ENCODE peak calls at places on chromosomes 5 and 9, in five cellular contexts. I is Kasumi-1; K is stimulated activated CD4-positive, alpha-beta T cell treated with anti-CD3 and anti-CD28 coated beads, Interleukin-4, amount 100 ng/mL, for 4 hours; A is occipital lobe; G is esophagus squamous epithelium. E is an unnamed sample.

GRCh38 chr9:37953775-37954437 is 50.0 kb upstream of the SLC25A51 start:
- DNase-seq in K (peak; percentile 4), G (no peak), I (no peak), A (no peak), E (peak; percentile 82)

GRCh38 chr5:62412549-62413329 is at the start of gene IPO11:
- DNase-seq in A (peak; percentile 97), G (peak; percentile 88), K (peak; percentile 96), I (peak; percentile 99), E (peak; percentile 89)

GRCh38 chr5:63573402-63573801 is 388.8 kb downstream of the HTR1A start:
- DNase-seq in G (no peak), A (no peak), K (no peak), I (peak; percentile 38), E (no peak)

GRCh38 chr9:117411547-117411946 is 3.3 kb downstream of the ASTN2 start:
- DNase-seq in G (no peak), I (no peak), A (peak; percentile 48), K (no peak), E (no peak)

GRCh38 chr9:87533291-87533690 is 35.6 kb downstream of the DAPK1 start:
- DNase-seq in G (no peak), A (no peak), I (no peak), K (no peak), E (no peak)

GRCh38 chr9:114172981-114173833 is 17.9 kb downstream of the COL27A1 start:
- DNase-seq in A (no peak), K (no peak), I (no peak), G (no peak), E (peak; percentile 75)

GRCh38 chr5:119439140-119439625 is 13.1 kb upstream of the HSD17B4 start:
- DNase-seq in A (no peak), K (no peak), I (no peak), G (no peak), E (no peak)

GRCh38 chr9:102445906-102446305 is 549.2 kb upstream of the CYLC2 start:
- DNase-seq in G (no peak), I (no peak), A (no peak), K (no peak), E (no peak)

GRCh38 chr5:53479045-53479655 is 1.3 kb upstream of the FST start:
- DNase-seq in G (no peak), I (no peak), A (no peak), K (no peak), E (no peak)

GRCh38 chr5:139744471-139745120 is 51.0 kb upstream of the PSD2 start:
- DNase-seq in K (no peak), G (no peak), A (peak; percentile 65), I (no peak), E (no peak)

GRCh38 chr9:9552665-9553064 is 1060.1 kb downstream of the PTPRD start:
- DNase-seq in A (no peak), G (no peak), I (no peak), K (no peak), E (no peak)

GRCh38 chr5:150623152-150623877 is 17.1 kb upstream of the SYNPO start:
- DNase-seq in I (no peak), G (no peak), K (no peak), A (no peak), E (no peak)

GRCh38 chr5:138773215-138773614 is 20.0 kb downstream of the CTNNA1 start:
- DNase-seq in G (no peak), K (no peak), I (no peak), A (no peak), E (no peak)

GRCh38 chr5:12016149-12016740 is 112.0 kb upstream of the CTNND2 start:
- DNase-seq in I (no peak), K (no peak), A (no peak), G (no peak), E (no peak)

GRCh38 chr5:89313044-89313443 is 430.1 kb upstream of the MEF2C start:
- DNase-seq in A (no peak), G (no peak), I (no peak), K (no peak), E (peak; percentile 44)

GRCh38 chr5:14628346-14628745 is 36.2 kb upstream of the OTULIN start:
- DNase-seq in I (peak; percentile 63), K (peak; percentile 46), A (no peak), G (no peak), E (peak; percentile 5)

GRCh38 chr9:115910899-115911298 is 242.7 kb upstream of the PAPPA start:
- DNase-seq in A (no peak), G (no peak), K (no peak), I (no peak), E (no peak)

GRCh38 chr5:103090791-103091190 is 29.1 kb downstream of the GIN1 start:
- DNase-seq in K (no peak), I (no peak), A (no peak), G (no peak), E (no peak)

GRCh38 chr5:135112008-135112670 is 78.1 kb upstream of the PITX1 start:
- DNase-seq in I (no peak), A (no peak), G (no peak), K (no peak), E (no peak)

GRCh38 chr5:113118765-113119164 is 142.2 kb downstream of the DCP2 start:
- DNase-seq in G (no peak), A (no peak), K (no peak), I (no peak), E (no peak)

E was measured in GM04503.